ENCODE peak calls at places on chromosomes 1 and 21, in seven cellular contexts. One of them, this sample, is unnamed.

GRCh38 chr1:199909137-199909536 is 118.4 kb upstream of the NR5A2 start:
- DNase-seq in AG09319: no peak
- DNase-seq in IMR-90: no peak
- DNase-seq in AG04450: no peak
- DNase-seq in NCI-H2171: no peak
- DNase-seq in activated T-cell treated with anti-CD3 and anti-CD28 coated beads for 1 hour: no peak
- DNase-seq in T follicular helper cell: no peak
- DNase-seq in this sample: no peak

GRCh38 chr1:59641861-59642260 is 172.9 kb upstream of the HOOK1 start:
- DNase-seq in AG09319: no peak
- DNase-seq in IMR-90: no peak
- DNase-seq in AG04450: no peak
- DNase-seq in NCI-H2171: no peak
- DNase-seq in activated T-cell treated with anti-CD3 and anti-CD28 coated beads for 1 hour: no peak
- DNase-seq in T follicular helper cell: no peak
- DNase-seq in this sample: no peak

GRCh38 chr1:224333309-224333926 is 3.4 kb upstream of the NVL start:
- DNase-seq in AG09319: no peak
- DNase-seq in IMR-90: peak; percentile 64
- DNase-seq in AG04450: no peak
- DNase-seq in NCI-H2171: peak; percentile 56
- DNase-seq in activated T-cell treated with anti-CD3 and anti-CD28 coated beads for 1 hour: no peak
- DNase-seq in T follicular helper cell: no peak
- DNase-seq in this sample: peak; percentile 20

GRCh38 chr1:211967704-211968103 is 67.7 kb downstream of the INTS7 start:
- DNase-seq in AG09319: no peak
- DNase-seq in IMR-90: no peak
- DNase-seq in AG04450: no peak
- DNase-seq in NCI-H2171: no peak
- DNase-seq in activated T-cell treated with anti-CD3 and anti-CD28 coated beads for 1 hour: no peak
- DNase-seq in T follicular helper cell: no peak
- DNase-seq in this sample: no peak

GRCh38 chr1:54486864-54487263 is 61.2 kb upstream of the ACOT11 start:
- DNase-seq in AG09319: no peak
- DNase-seq in IMR-90: no peak
- DNase-seq in AG04450: no peak
- DNase-seq in NCI-H2171: no peak
- DNase-seq in activated T-cell treated with anti-CD3 and anti-CD28 coated beads for 1 hour: no peak
- DNase-seq in T follicular helper cell: no peak
- DNase-seq in this sample: no peak

GRCh38 chr21:33661146-33661545 is 18.8 kb downstream of the ITSN1 start:
- DNase-seq in AG09319: no peak
- DNase-seq in IMR-90: peak; percentile 23
- DNase-seq in AG04450: no peak
- DNase-seq in NCI-H2171: no peak
- DNase-seq in activated T-cell treated with anti-CD3 and anti-CD28 coated beads for 1 hour: no peak
- DNase-seq in T follicular helper cell: no peak
- DNase-seq in this sample: no peak

GRCh38 chr1:31625561-31626272 is 8.2 kb downstream of the HCRTR1 start:
- DNase-seq in AG09319: no peak
- DNase-seq in IMR-90: peak; percentile 74
- DNase-seq in AG04450: no peak
- DNase-seq in NCI-H2171: no peak
- DNase-seq in activated T-cell treated with anti-CD3 and anti-CD28 coated beads for 1 hour: no peak
- DNase-seq in T follicular helper cell: no peak
- DNase-seq in this sample: no peak

GRCh38 chr1:200530551-200531261 is 89.8 kb downstream of the KIF14 start:
- DNase-seq in AG09319: no peak
- DNase-seq in IMR-90: no peak
- DNase-seq in AG04450: no peak
- DNase-seq in NCI-H2171: no peak
- DNase-seq in activated T-cell treated with anti-CD3 and anti-CD28 coated beads for 1 hour: peak; percentile 35
- DNase-seq in T follicular helper cell: peak; percentile 50
- DNase-seq in this sample: no peak

GRCh38 chr1:225987491-225988316 is 11.4 kb downstream of the SDE2 start:
- DNase-seq in AG09319: no peak
- DNase-seq in IMR-90: peak; percentile 59
- DNase-seq in AG04450: peak; percentile 20
- DNase-seq in NCI-H2171: peak; percentile 35
- DNase-seq in activated T-cell treated with anti-CD3 and anti-CD28 coated beads for 1 hour: no peak
- DNase-seq in T follicular helper cell: no peak
- DNase-seq in this sample: peak; percentile 30

GRCh38 chr1:13513063-13513884 is 529 bp downstream of the LRRC38 start:
- DNase-seq in AG09319: no peak
- DNase-seq in IMR-90: no peak
- DNase-seq in AG04450: no peak
- DNase-seq in NCI-H2171: no peak
- DNase-seq in activated T-cell treated with anti-CD3 and anti-CD28 coated beads for 1 hour: no peak
- DNase-seq in T follicular helper cell: no peak
- DNase-seq in this sample: no peak

GRCh38 chr1:55584521-55585401 is 369.6 kb upstream of the USP24 start:
- DNase-seq in AG09319: peak; percentile 64
- DNase-seq in IMR-90: peak; percentile 44
- DNase-seq in AG04450: no peak
- DNase-seq in NCI-H2171: peak; percentile 71
- DNase-seq in activated T-cell treated with anti-CD3 and anti-CD28 coated beads for 1 hour: no peak
- DNase-seq in T follicular helper cell: no peak
- DNase-seq in this sample: no peak

GRCh38 chr1:228321478-228321877 is 85.2 kb downstream of the TRIM11 start:
- DNase-seq in AG09319: no peak
- DNase-seq in IMR-90: no peak
- DNase-seq in AG04450: no peak
- DNase-seq in NCI-H2171: no peak
- DNase-seq in activated T-cell treated with anti-CD3 and anti-CD28 coated beads for 1 hour: no peak
- DNase-seq in T follicular helper cell: no peak
- DNase-seq in this sample: no peak

GRCh38 chr1:30700528-30701265 is 22.7 kb downstream of the MATN1 start:
- DNase-seq in AG09319: no peak
- DNase-seq in IMR-90: peak; percentile 76
- DNase-seq in AG04450: peak; percentile 18
- DNase-seq in NCI-H2171: no peak
- DNase-seq in activated T-cell treated with anti-CD3 and anti-CD28 coated beads for 1 hour: no peak
- DNase-seq in T follicular helper cell: no peak
- DNase-seq in this sample: peak; percentile 60

GRCh38 chr1:230171337-230172015 is 104.4 kb downstream of the GALNT2 start:
- DNase-seq in AG09319: no peak
- DNase-seq in IMR-90: peak; percentile 79
- DNase-seq in AG04450: peak; percentile 21
- DNase-seq in NCI-H2171: peak; percentile 22
- DNase-seq in activated T-cell treated with anti-CD3 and anti-CD28 coated beads for 1 hour: no peak
- DNase-seq in T follicular helper cell: no peak
- DNase-seq in this sample: no peak

GRCh38 chr1:67110352-67110751 is 24.4 kb downstream of the C1orf141 start:
- DNase-seq in AG09319: no peak
- DNase-seq in IMR-90: no peak
- DNase-seq in AG04450: no peak
- DNase-seq in NCI-H2171: no peak
- DNase-seq in activated T-cell treated with anti-CD3 and anti-CD28 coated beads for 1 hour: no peak
- DNase-seq in T follicular helper cell: no peak
- DNase-seq in this sample: no peak

GRCh38 chr1:25068829-25069228 is 138.8 kb upstream of the RUNX3 start:
- DNase-seq in AG09319: no peak
- DNase-seq in IMR-90: no peak
- DNase-seq in AG04450: no peak
- DNase-seq in NCI-H2171: no peak
- DNase-seq in activated T-cell treated with anti-CD3 and anti-CD28 coated beads for 1 hour: no peak
- DNase-seq in T follicular helper cell: no peak
- DNase-seq in this sample: no peak

GRCh38 chr1:19317126-19317910 is 5.2 kb downstream of the SLC66A1 start:
- DNase-seq in AG09319: no peak
- DNase-seq in IMR-90: no peak
- DNase-seq in AG04450: no peak
- DNase-seq in NCI-H2171: no peak
- DNase-seq in activated T-cell treated with anti-CD3 and anti-CD28 coated beads for 1 hour: no peak
- DNase-seq in T follicular helper cell: no peak
- DNase-seq in this sample: no peak

GRCh38 chr1:66623812-66624211 is 89.9 kb downstream of the SGIP1 start:
- DNase-seq in AG09319: no peak
- DNase-seq in IMR-90: peak; percentile 76
- DNase-seq in AG04450: no peak
- DNase-seq in NCI-H2171: no peak
- DNase-seq in activated T-cell treated with anti-CD3 and anti-CD28 coated beads for 1 hour: no peak
- DNase-seq in T follicular helper cell: no peak
- DNase-seq in this sample: no peak

GRCh38 chr1:61079276-61079897 is 3.0 kb upstream of the NFIA start:
- DNase-seq in AG09319: no peak
- DNase-seq in IMR-90: no peak
- DNase-seq in AG04450: no peak
- DNase-seq in NCI-H2171: peak; percentile 73
- DNase-seq in activated T-cell treated with anti-CD3 and anti-CD28 coated beads for 1 hour: no peak
- DNase-seq in T follicular helper cell: no peak
- DNase-seq in this sample: no peak

GRCh38 chr1:224615861-224616760 is at the start of gene CNIH3:
- DNase-seq in AG09319: no peak
- DNase-seq in IMR-90: peak; percentile 55
- DNase-seq in AG04450: no peak
- DNase-seq in NCI-H2171: peak; percentile 94
- DNase-seq in activated T-cell treated with anti-CD3 and anti-CD28 coated beads for 1 hour: peak; percentile 9
- DNase-seq in T follicular helper cell: peak; percentile 25
- DNase-seq in this sample: no peak

GRCh38 chr1:172719694-172720138 is 60.8 kb downstream of the FASLG start:
- DNase-seq in AG09319: no peak
- DNase-seq in IMR-90: peak; percentile 57
- DNase-seq in AG04450: no peak
- DNase-seq in NCI-H2171: no peak
- DNase-seq in activated T-cell treated with anti-CD3 and anti-CD28 coated beads for 1 hour: no peak
- DNase-seq in T follicular helper cell: no peak
- DNase-seq in this sample: no peak

GRCh38 chr1:227370463-227371254 is 52.4 kb upstream of the CDC42BPA start:
- DNase-seq in AG09319: no peak
- DNase-seq in IMR-90: peak; percentile 18
- DNase-seq in AG04450: no peak
- DNase-seq in NCI-H2171: no peak
- DNase-seq in activated T-cell treated with anti-CD3 and anti-CD28 coated beads for 1 hour: no peak
- DNase-seq in T follicular helper cell: no peak
- DNase-seq in this sample: no peak

GRCh38 chr1:206430031-206430983 is 40.0 kb upstream of the IKBKE start:
- DNase-seq in AG09319: peak; percentile 38
- DNase-seq in IMR-90: peak; percentile 94
- DNase-seq in AG04450: peak; percentile 66
- DNase-seq in NCI-H2171: no peak
- DNase-seq in activated T-cell treated with anti-CD3 and anti-CD28 coated beads for 1 hour: no peak
- DNase-seq in T follicular helper cell: no peak
- DNase-seq in this sample: no peak

GRCh38 chr1:228101994-228102790 is 933 bp downstream of the C1orf35 start:
- DNase-seq in AG09319: no peak
- DNase-seq in IMR-90: no peak
- DNase-seq in AG04450: no peak
- DNase-seq in NCI-H2171: peak; percentile 28
- DNase-seq in activated T-cell treated with anti-CD3 and anti-CD28 coated beads for 1 hour: peak; percentile 50
- DNase-seq in T follicular helper cell: peak; percentile 44
- DNase-seq in this sample: peak; percentile 58

GRCh38 chr1:45359882-45360513 is 19.8 kb upstream of the MUTYH start:
- DNase-seq in AG09319: peak; percentile 44
- DNase-seq in IMR-90: peak; percentile 77
- DNase-seq in AG04450: peak; percentile 38
- DNase-seq in NCI-H2171: peak; percentile 19
- DNase-seq in activated T-cell treated with anti-CD3 and anti-CD28 coated beads for 1 hour: peak; percentile 35
- DNase-seq in T follicular helper cell: peak; percentile 27
- DNase-seq in this sample: peak; percentile 32

GRCh38 chr1:151364996-151365395 is 7.5 kb downstream of the SELENBP1 start:
- DNase-seq in AG09319: no peak
- DNase-seq in IMR-90: no peak
- DNase-seq in AG04450: no peak
- DNase-seq in NCI-H2171: no peak
- DNase-seq in activated T-cell treated with anti-CD3 and anti-CD28 coated beads for 1 hour: no peak
- DNase-seq in T follicular helper cell: no peak
- DNase-seq in this sample: no peak

GRCh38 chr1:15064217-15064929 is 89.2 kb upstream of the TMEM51 start:
- DNase-seq in AG09319: no peak
- DNase-seq in IMR-90: no peak
- DNase-seq in AG04450: no peak
- DNase-seq in NCI-H2171: no peak
- DNase-seq in activated T-cell treated with anti-CD3 and anti-CD28 coated beads for 1 hour: no peak
- DNase-seq in T follicular helper cell: no peak
- DNase-seq in this sample: no peak

GRCh38 chr1:6965914-6966241 is 180.6 kb downstream of the CAMTA1 start:
- DNase-seq in AG09319: no peak
- DNase-seq in IMR-90: no peak
- DNase-seq in AG04450: no peak
- DNase-seq in NCI-H2171: no peak
- DNase-seq in activated T-cell treated with anti-CD3 and anti-CD28 coated beads for 1 hour: no peak
- DNase-seq in T follicular helper cell: no peak
- DNase-seq in this sample: no peak

GRCh38 chr1:147243228-147243685 is 773 bp downstream of the CHD1L start:
- DNase-seq in AG09319: no peak
- DNase-seq in IMR-90: peak; percentile 86
- DNase-seq in AG04450: no peak
- DNase-seq in NCI-H2171: no peak
- DNase-seq in activated T-cell treated with anti-CD3 and anti-CD28 coated beads for 1 hour: peak; percentile 11
- DNase-seq in T follicular helper cell: no peak
- DNase-seq in this sample: no peak

GRCh38 chr1:76919123-76919522 is 51.8 kb downstream of the ST6GALNAC5 start:
- DNase-seq in AG09319: no peak
- DNase-seq in IMR-90: no peak
- DNase-seq in AG04450: no peak
- DNase-seq in NCI-H2171: no peak
- DNase-seq in activated T-cell treated with anti-CD3 and anti-CD28 coated beads for 1 hour: no peak
- DNase-seq in T follicular helper cell: no peak
- DNase-seq in this sample: no peak

GRCh38 chr1:15684042-15684461 is at the start of gene PLEKHM2:
- DNase-seq in AG09319: no peak
- DNase-seq in IMR-90: peak; percentile 35
- DNase-seq in AG04450: no peak
- DNase-seq in NCI-H2171: peak; percentile 43
- DNase-seq in activated T-cell treated with anti-CD3 and anti-CD28 coated beads for 1 hour: peak; percentile 38
- DNase-seq in T follicular helper cell: peak; percentile 18
- DNase-seq in this sample: peak; percentile 80

GRCh38 chr1:219708919-219709318 is 96.0 kb upstream of the ZC3H11B start:
- DNase-seq in AG09319: no peak
- DNase-seq in IMR-90: no peak
- DNase-seq in AG04450: no peak
- DNase-seq in NCI-H2171: no peak
- DNase-seq in activated T-cell treated with anti-CD3 and anti-CD28 coated beads for 1 hour: no peak
- DNase-seq in T follicular helper cell: no peak
- DNase-seq in this sample: no peak

GRCh38 chr1:19863804-19864203 is 18.4 kb upstream of the OTUD3 start:
- DNase-seq in AG09319: peak; percentile 36
- DNase-seq in IMR-90: peak; percentile 73
- DNase-seq in AG04450: no peak
- DNase-seq in NCI-H2171: no peak
- DNase-seq in activated T-cell treated with anti-CD3 and anti-CD28 coated beads for 1 hour: no peak
- DNase-seq in T follicular helper cell: no peak
- DNase-seq in this sample: no peak

GRCh38 chr1:212432163-212432705 is 486 bp upstream of the NENF start:
- DNase-seq in AG09319: no peak
- DNase-seq in IMR-90: no peak
- DNase-seq in AG04450: no peak
- DNase-seq in NCI-H2171: no peak
- DNase-seq in activated T-cell treated with anti-CD3 and anti-CD28 coated beads for 1 hour: no peak
- DNase-seq in T follicular helper cell: no peak
- DNase-seq in this sample: no peak

GRCh38 chr1:22808846-22809501 is 98.3 kb downstream of the EPHB2 start:
- DNase-seq in AG09319: peak; percentile 38
- DNase-seq in IMR-90: peak; percentile 87
- DNase-seq in AG04450: peak; percentile 37
- DNase-seq in NCI-H2171: no peak
- DNase-seq in activated T-cell treated with anti-CD3 and anti-CD28 coated beads for 1 hour: no peak
- DNase-seq in T follicular helper cell: no peak
- DNase-seq in this sample: peak; percentile 58

GRCh38 chr1:107529511-107530149 is 388.8 kb downstream of the NTNG1 start:
- DNase-seq in AG09319: peak; percentile 14
- DNase-seq in IMR-90: peak; percentile 35
- DNase-seq in AG04450: no peak
- DNase-seq in NCI-H2171: peak; percentile 57
- DNase-seq in activated T-cell treated with anti-CD3 and anti-CD28 coated beads for 1 hour: no peak
- DNase-seq in T follicular helper cell: no peak
- DNase-seq in this sample: peak; percentile 48